ENCODE peak calls at places on chromosomes 3 and 15, in ten cellular contexts. L, K, X, S, Q, F, H, V, Y and R are unnamed samples.

GRCh38 chr3:56314842-56315241 is 153.4 kb downstream of the ERC2 start:
- DNase-seq in L (no peak), K (no peak), X (peak), S (no peak), Q (no peak), F (no peak), H (no peak), V (no peak), Y (no peak), R (no peak)

GRCh38 chr3:30203301-30203700 is 403.1 kb upstream of the TGFBR2 start:
- DNase-seq in L (no peak), K (no peak), X (no peak), S (no peak), Q (no peak), F (no peak), H (no peak), V (no peak), Y (no peak), R (no peak)

GRCh38 chr3:101720851-101721649 is 3.4 kb upstream of the CEP97 start:
- DNase-seq in L (no peak), K (no peak), X (no peak), S (no peak), Q (peak), F (peak), H (no peak), V (no peak), Y (peak), R (no peak)

GRCh38 chr3:71066849-71067261 is 516.7 kb downstream of the FOXP1 start:
- DNase-seq in L (no peak), K (no peak), X (no peak), S (no peak), Q (peak), F (peak), H (peak), V (no peak), Y (peak), R (no peak)

GRCh38 chr15:80523746-80524145 is 119.6 kb downstream of the ARNT2 start:
- DNase-seq in L (no peak), K (no peak), X (no peak), S (no peak), Q (no peak), F (no peak), H (no peak), V (no peak), Y (no peak), R (no peak)

GRCh38 chr3:173465112-173465511 is 67.6 kb downstream of the NLGN1 start:
- DNase-seq in L (no peak), K (no peak), X (no peak), S (no peak), Q (no peak), F (no peak), H (no peak), V (no peak), Y (no peak), R (no peak)

GRCh38 chr3:197354195-197355059 is 56.0 kb upstream of the DLG1 start:
- DNase-seq in L (no peak), K (peak), X (no peak), S (peak), Q (no peak), F (no peak), H (no peak), V (peak), Y (peak), R (no peak)

GRCh38 chr3:48399387-48400172 is 27.6 kb downstream of the FBXW12 start:
- DNase-seq in L (no peak), K (no peak), X (no peak), S (no peak), Q (peak), F (no peak), H (no peak), V (no peak), Y (no peak), R (no peak)